ENCODE peak calls at places on chromosomes 4 and X, in nine cellular contexts. T is mucosa of descending colon; O is astrocyte; P is activated naive CD8-positive, alpha-beta T cell treated with anti-CD3 and anti-CD28 coated beads, Interleukin-2, amount 50 U/mL, for 24 hours; I is activated T-cell treated with anti-CD3 and anti-CD28 coated beads for 24 hours; Z is heart left ventricle; S is stomach; K is hypothalamus; R is T-cell. A is an unnamed sample.

GRCh38 chr4:28391877-28392276 is 1531.2 kb downstream of the STIM2 start:
- DNase-seq in T (no peak), O (no peak), P (no peak), I (no peak), Z (no peak), S (no peak), K (no peak), R (no peak), A (no peak)

GRCh38 chr4:56728512-56728911 is 47.4 kb upstream of the HOPX start:
- DNase-seq in T (peak), O (peak), P (no peak), I (no peak), Z (peak), S (peak), K (no peak), R (no peak), A (no peak)

GRCh38 chrX:136192839-136193414 is 45.6 kb downstream of the FHL1 start:
- DNase-seq in T (no peak), O (peak), P (no peak), I (no peak), Z (no peak), S (no peak), K (no peak), R (no peak), A (no peak)

GRCh38 chr4:48790581-48790980 is 10.5 kb upstream of the FRYL start:
- DNase-seq in T (no peak), O (no peak), P (no peak), I (no peak), Z (no peak), S (no peak), K (no peak), R (no peak), A (no peak)

GRCh38 chrX:150503898-150504219 is 64.6 kb upstream of the MTM1 start:
- DNase-seq in T (peak), O (no peak), P (no peak), I (no peak), Z (no peak), S (peak), K (no peak), R (no peak), A (no peak)

GRCh38 chrX:119007189-119007770 is 32.9 kb downstream of the LONRF3 start:
- DNase-seq in T (no peak), O (no peak), P (no peak), I (no peak), Z (no peak), S (no peak), K (no peak), R (no peak), A (no peak)

GRCh38 chrX:8873956-8874355 is 72.8 kb upstream of the FAM9A start:
- DNase-seq in T (no peak), O (no peak), P (no peak), I (no peak), Z (no peak), S (no peak), K (no peak), R (no peak), A (no peak)

GRCh38 chr4:95217197-95217596 is 331.6 kb downstream of the UNC5C start:
- DNase-seq in T (no peak), O (no peak), P (no peak), I (no peak), Z (no peak), S (no peak), K (no peak), R (no peak), A (no peak)

GRCh38 chrX:138917781-138918180 is 206.3 kb upstream of the FGF13 start:
- DNase-seq in T (no peak), O (peak), P (no peak), I (no peak), Z (no peak), S (no peak), K (no peak), R (no peak), A (no peak)

GRCh38 chr4:21451032-21451431 is 497.5 kb downstream of the KCNIP4 start:
- DNase-seq in T (no peak), O (peak), P (no peak), I (no peak), Z (no peak), S (no peak), K (no peak), R (no peak), A (no peak)

GRCh38 chr4:124415206-124415605 is 297.3 kb downstream of the ANKRD50 start:
- DNase-seq in T (no peak), O (peak), P (no peak), I (no peak), Z (no peak), S (no peak), K (no peak), R (no peak), A (no peak)

GRCh38 chrX:53018627-53019026 is 30.0 kb upstream of the GPR173 start:
- DNase-seq in T (no peak), O (no peak), P (no peak), I (no peak), Z (no peak), S (no peak), K (no peak), R (no peak), A (no peak)

GRCh38 chr4:88628746-88629145 is 36.5 kb downstream of the HERC3 start:
- DNase-seq in T (no peak), O (peak), P (no peak), I (no peak), Z (no peak), S (no peak), K (peak), R (no peak), A (no peak)

GRCh38 chr4:108651068-108651794 is 832 bp downstream of the OSTC start:
- DNase-seq in T (no peak), O (peak), P (no peak), I (no peak), Z (no peak), S (no peak), K (no peak), R (no peak), A (no peak)

GRCh38 chr4:172996571-172997216 is 171.9 kb upstream of the GALNT7 start:
- DNase-seq in T (no peak), O (peak), P (no peak), I (no peak), Z (no peak), S (no peak), K (no peak), R (no peak), A (peak)

GRCh38 chr4:41844327-41844726 is 90.9 kb upstream of the TMEM33 start:
- DNase-seq in T (no peak), O (no peak), P (no peak), I (no peak), Z (no peak), S (no peak), K (no peak), R (no peak), A (no peak)

GRCh38 chr4:74671074-74671698 is 123.1 kb downstream of the BTC start:
- DNase-seq in T (peak), O (peak), P (peak), I (peak), Z (no peak), S (peak), K (no peak), R (peak), A (peak)

GRCh38 chr4:47531241-47531953 is 46.3 kb downstream of the ATP10D start:
- DNase-seq in T (no peak), O (peak), P (peak), I (peak), Z (peak), S (peak), K (no peak), R (no peak), A (peak)

GRCh38 chrX:152926923-152927322 is 29.1 kb downstream of the ZNF185 start:
- DNase-seq in T (no peak), O (no peak), P (no peak), I (no peak), Z (no peak), S (no peak), K (no peak), R (no peak), A (no peak)

GRCh38 chr4:188657365-188657764 is 518.1 kb downstream of the TRIML1 start:
- DNase-seq in T (no peak), O (no peak), P (no peak), I (no peak), Z (no peak), S (no peak), K (no peak), R (no peak), A (no peak)

GRCh38 chr4:105780176-105780575 is 71.6 kb downstream of the GSTCD start:
- DNase-seq in T (no peak), O (no peak), P (no peak), I (no peak), Z (no peak), S (no peak), K (no peak), R (no peak), A (no peak)

GRCh38 chr4:24753519-24753918 is 41.9 kb upstream of the SOD3 start:
- DNase-seq in T (no peak), O (no peak), P (no peak), I (no peak), Z (no peak), S (no peak), K (no peak), R (no peak), A (no peak)